ENCODE peak calls at places on chromosomes 13 and 19, in seven cellular contexts. D is upper lobe of left lung, G is A549, R is stomach, H is ovary, Y is GM12878, F is K562. W is an unnamed sample. For H3K4me1, the result is how much of the 10 kb centered on the place peaks cover.

GRCh38 chr19:48344892-48345291 is 18.8 kb downstream of the TMEM143 start:
- DNase-seq in D (no peak), G (no peak), R (no peak), H (no peak), Y (no peak), F (peak), W (no peak)

GRCh38 chr13:41409611-41410010 is 47.7 kb upstream of the RGCC start:
- DNase-seq in D (no peak), G (no peak), R (no peak), H (no peak), Y (no peak), F (no peak), W (no peak)

GRCh38 chr13:104015646-104016396 is 949.6 kb upstream of the SLC10A2 start:
- DNase-seq in D (no peak), G (no peak), R (no peak), H (no peak), Y (no peak), F (no peak), W (no peak)

GRCh38 chr19:48806818-48807589 is 3.8 kb downstream of the BCAT2 start:
- DNase-seq in D (no peak), G (peak), R (no peak), H (peak), Y (no peak), F (peak), W (no peak)

GRCh38 chr13:56189439-56189838 is 951.3 kb upstream of the PRR20A start:
- DNase-seq in D (no peak), G (no peak), R (no peak), H (no peak), Y (no peak), F (no peak), W (no peak)

GRCh38 chr19:14732510-14732909 is 42.7 kb downstream of the ZNF333 start:
- DNase-seq in D (no peak), G (no peak), R (no peak), H (no peak), Y (no peak), F (no peak), W (no peak)

GRCh38 chr13:71218960-71219359 is 648.0 kb downstream of the DACH1 start:
- DNase-seq in D (no peak), G (peak), R (no peak), H (no peak), Y (no peak), F (no peak), W (no peak)

GRCh38 chr13:66559093-66559492 is 671.0 kb downstream of the PCDH9 start:
- DNase-seq in D (no peak), G (no peak), R (no peak), H (no peak), Y (no peak), F (no peak), W (no peak)

GRCh38 chr13:72540818-72541217 is 186.6 kb downstream of the MZT1 start:
- DNase-seq in D (no peak), G (no peak), R (no peak), H (no peak), Y (no peak), F (no peak), W (no peak)
- TF ChIP-seq EP300 in D (no peak), G (no peak), R (no peak), H (no peak), Y (no peak), F (no peak), W (no peak)

DNA sequence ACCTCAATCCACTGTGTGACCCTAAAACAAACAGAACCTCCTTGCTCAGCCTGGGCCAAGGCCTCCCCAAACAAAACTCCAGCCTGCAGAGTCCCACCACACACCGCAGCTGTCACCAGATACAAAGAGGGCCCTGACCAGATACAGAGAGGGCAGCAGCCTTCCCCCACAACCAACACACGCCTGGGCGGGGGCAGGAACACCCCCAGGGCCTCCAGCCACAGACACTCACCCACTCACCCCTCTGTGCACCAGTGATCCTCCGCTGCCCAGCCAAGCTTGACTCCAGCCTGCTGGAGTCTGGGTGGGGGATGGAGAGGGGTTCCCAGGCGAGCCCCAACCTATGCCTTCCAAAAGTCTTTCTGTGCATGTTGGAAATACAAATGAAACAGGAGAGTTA is 5.9 kb upstream of the CIRBP start:
- DNase-seq in D (no peak), G (no peak), R (no peak), H (peak), Y (no peak), F (no peak), W (no peak)
- H3K4me1 ChIP-seq in D (half or more), G (half or more), R (half or more), H (under half), Y (half or more), F (half or more), W (half or more)

GRCh38 chr19:2973229-2973628 is 4.1 kb upstream of the TLE6 start:
- DNase-seq in D (no peak), G (no peak), R (no peak), H (no peak), Y (no peak), F (no peak), W (peak)
- TF ChIP-seq EP300 in D (peak), G (no peak), R (no peak), H (peak), Y (no peak), F (no peak), W (peak)

GRCh38 chr19:19474950-19475781 is 40.2 kb downstream of the TSSK6 start:
- DNase-seq in D (no peak), G (no peak), R (no peak), H (no peak), Y (no peak), F (no peak), W (no peak)
- H3K4me1 ChIP-seq in D (under half), G (under half), R (under half), H (under half), Y (under half), F (under half), W (under half)

GRCh38 chr19:55347442-55348009 is 7.0 kb downstream of the COX6B2 start:
- DNase-seq in D (no peak), G (no peak), R (no peak), H (no peak), Y (no peak), F (no peak), W (no peak)

GRCh38 chr19:55344444-55344843 is 4.8 kb downstream of the KMT5C start:
- DNase-seq in D (no peak), G (no peak), R (no peak), H (no peak), Y (no peak), F (no peak), W (no peak)

GRCh38 chr19:55345101-55345817 is 5.6 kb downstream of the KMT5C start:
- DNase-seq in D (no peak), G (no peak), R (no peak), H (no peak), Y (no peak), F (no peak), W (no peak)

GRCh38 chr19:55346725-55347441 is 7.2 kb downstream of the KMT5C start:
- DNase-seq in D (no peak), G (no peak), R (no peak), H (no peak), Y (no peak), F (no peak), W (no peak)

GRCh38 chr19:55345818-55346724 is 6.4 kb downstream of the KMT5C start:
- DNase-seq in D (no peak), G (peak), R (peak), H (peak), Y (no peak), F (peak), W (no peak)
- TF ChIP-seq EP300 in D (no peak), G (no peak), R (no peak), H (no peak), Y (no peak), F (no peak), W (no peak)

GRCh38 chr19:6271251-6271650 is 8.5 kb downstream of the MLLT1 start:
- DNase-seq in D (no peak), G (no peak), R (no peak), H (peak), Y (no peak), F (peak), W (no peak)
- H3K4me1 ChIP-seq in D (half or more), G (under half), R (half or more), H (under half), Y (under half), F (half or more), W (half or more)

GRCh38 chr19:5789201-5789795 is 1.7 kb downstream of the DUS3L start:
- DNase-seq in D (no peak), G (no peak), R (no peak), H (peak), Y (no peak), F (no peak), W (no peak)

GRCh38 chr19:5793188-5793587 is 2.2 kb upstream of the DUS3L start:
- DNase-seq in D (no peak), G (no peak), R (no peak), H (no peak), Y (no peak), F (no peak), W (no peak)

GRCh38 chr19:5792224-5792623 is 1.3 kb upstream of the DUS3L start:
- DNase-seq in D (no peak), G (no peak), R (no peak), H (no peak), Y (no peak), F (no peak), W (no peak)

GRCh38 chr19:5789886-5790572 is 934 bp downstream of the DUS3L start:
- DNase-seq in D (no peak), G (no peak), R (no peak), H (peak), Y (no peak), F (no peak), W (no peak)

DNA sequence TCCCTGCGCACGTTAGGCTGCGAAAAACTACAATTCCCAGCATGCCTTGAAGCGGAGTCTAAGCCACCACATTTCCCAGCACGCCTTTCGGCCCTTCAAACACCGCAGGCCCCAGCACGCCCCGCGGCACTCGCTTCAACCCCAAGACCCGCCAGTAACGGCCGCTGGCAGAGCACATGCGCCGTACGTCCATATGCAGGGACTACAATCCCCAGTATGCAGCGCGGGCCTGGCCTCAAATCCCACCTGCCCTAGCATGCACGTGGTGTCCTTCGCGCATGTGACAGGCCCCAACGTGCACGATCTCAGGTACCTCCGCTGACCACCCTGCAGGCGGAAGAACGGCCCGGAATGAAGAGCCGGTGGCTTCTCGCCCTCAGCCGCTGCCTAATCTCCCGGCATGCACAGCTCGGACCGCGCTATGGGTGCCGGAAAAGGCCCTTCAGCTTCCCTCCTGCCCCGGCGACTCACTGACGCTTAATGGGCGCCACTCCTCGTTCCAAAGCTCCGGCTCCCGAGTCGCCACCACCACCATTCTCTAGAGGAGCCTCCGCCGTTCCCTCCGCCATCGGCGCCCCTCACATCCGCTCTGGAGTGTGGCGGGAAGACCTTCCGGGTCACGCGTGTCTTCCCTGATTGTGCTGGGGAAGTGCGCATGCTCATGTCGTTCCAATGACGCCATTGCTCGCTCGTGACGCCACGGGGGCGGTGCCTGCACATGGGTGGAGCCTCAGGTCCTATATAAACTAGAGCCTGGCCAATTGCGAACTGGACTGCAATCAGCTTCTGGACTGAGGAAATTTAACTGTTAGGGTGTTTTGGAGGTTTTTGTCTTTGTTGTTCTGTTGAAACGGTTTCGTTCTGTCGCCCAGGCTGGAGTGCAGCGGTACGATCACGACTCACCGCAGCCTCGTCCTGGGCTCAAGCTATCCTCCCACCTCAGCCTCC is at the start of gene DUS3L:
- DNase-seq in D (peak), G (peak), R (peak), H (peak), Y (peak), F (peak), W (peak)
- TF ChIP-seq EP300 in D (no peak), G (no peak), R (no peak), H (peak), Y (no peak), F (no peak), W (peak)

DNA sequence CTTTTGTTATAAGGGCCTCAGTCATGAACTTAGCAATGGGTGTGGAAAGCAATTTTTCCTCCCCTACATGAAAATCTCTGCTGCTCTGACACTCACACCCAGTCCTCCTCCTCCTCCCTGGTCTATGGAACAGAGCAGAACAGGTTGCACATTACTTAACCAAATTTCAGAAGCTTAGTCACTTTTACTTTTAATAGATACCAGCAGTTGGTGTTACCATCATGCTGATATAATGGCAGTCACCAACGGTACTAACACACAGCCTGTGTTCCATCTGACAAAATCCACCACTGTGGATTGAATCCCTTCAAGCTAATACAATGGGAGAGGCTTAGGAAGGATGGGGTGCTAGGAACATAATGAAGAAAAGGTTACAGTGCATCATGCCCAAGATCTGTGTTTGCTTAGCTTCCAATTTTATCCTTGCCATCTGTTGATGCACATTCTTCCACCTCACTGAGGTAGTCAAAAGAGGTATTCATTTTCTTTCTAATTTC is 9.8 kb downstream of the TPT1 start:
- DNase-seq in D (no peak), G (no peak), R (no peak), H (no peak), Y (no peak), F (no peak), W (no peak)
- H3K4me1 ChIP-seq in D (half or more), G (half or more), R (under half), H (under half), Y (under half), F (under half), W (half or more)

W was measured in tibial nerve.